ENCODE peak calls at places on chromosomes 13 and 19, in ten cellular contexts. E, U, S, P, D, V, G, T, H and Q are unnamed samples.

GRCh38 chr19:49436381-49437017 is 4.8 kb downstream of the SLC17A7 start:
- DNase-seq in E (no peak), V (peak), D (peak), H (peak), T (peak), U (no peak), S (peak), P (peak), G (no peak), Q (peak)

GRCh38 chr13:101123028-101123427 is 293.3 kb downstream of the NALCN start:
- DNase-seq in U (no peak), S (no peak), V (no peak), D (no peak), G (no peak), E (no peak), P (no peak), T (no peak), H (no peak), Q (no peak)

GRCh38 chr13:41334810-41335209 is 23.7 kb downstream of the NAA16 start:
- DNase-seq in G (no peak), S (no peak), P (no peak), V (no peak), E (no peak), T (no peak), U (no peak), H (no peak), D (no peak), Q (no peak)

GRCh38 chr13:104171132-104171531 is 1104.9 kb upstream of the SLC10A2 start:
- DNase-seq in U (peak), G (no peak), E (no peak), T (no peak), P (no peak), H (no peak), D (no peak), S (no peak), V (no peak), Q (no peak)

GRCh38 chr19:28569132-28570114 is 643.5 kb downstream of the UQCRFS1 start:
- DNase-seq in U (no peak), V (no peak), S (no peak), G (no peak), P (peak), T (no peak), D (no peak), H (peak), E (no peak), Q (no peak)

GRCh38 chr13:98977568-98978270 is at the start of gene DOCK9:
- DNase-seq in U (peak), T (no peak), P (peak), G (no peak), D (no peak), E (no peak), S (no peak), V (no peak), H (peak), Q (no peak)

GRCh38 chr19:12675377-12675776 is 6.3 kb downstream of the DHPS start:
- DNase-seq in P (no peak), G (no peak), H (no peak), D (no peak), S (no peak), U (no peak), T (no peak), E (no peak), V (no peak), Q (no peak)

GRCh38 chr13:30792257-30793000 is 57.1 kb downstream of the ALOX5AP start:
- DNase-seq in V (no peak), G (no peak), E (no peak), P (no peak), H (peak), T (no peak), S (no peak), U (no peak), D (no peak), Q (no peak)

GRCh38 chr19:6198896-6199239 is 63.4 kb downstream of the ACSBG2 start:
- DNase-seq in D (no peak), T (no peak), S (no peak), P (no peak), G (no peak), U (no peak), V (peak), E (peak), H (no peak), Q (peak)

GRCh38 chr19:11138659-11139526 is 16.7 kb downstream of the SPC24 start:
- DNase-seq in S (no peak), H (peak), V (peak), P (peak), G (no peak), T (no peak), D (no peak), E (no peak), U (no peak), Q (no peak)

GRCh38 chr13:101572456-101572855 is 120.0 kb downstream of the ITGBL1 start:
- DNase-seq in H (no peak), S (no peak), T (no peak), D (no peak), E (no peak), P (no peak), U (no peak), G (no peak), V (no peak), Q (no peak)

GRCh38 chr13:98109226-98109625 is 33.7 kb upstream of the FARP1 start:
- DNase-seq in G (no peak), P (no peak), U (no peak), S (no peak), D (no peak), T (no peak), H (no peak), V (no peak), E (no peak), Q (no peak)

GRCh38 chr13:48890386-48890785 is 85.3 kb upstream of the FNDC3A start:
- DNase-seq in P (no peak), D (no peak), U (no peak), V (no peak), H (no peak), G (no peak), T (no peak), S (no peak), E (no peak), Q (no peak)

GRCh38 chr13:106418556-106418955 is 116.9 kb downstream of the EFNB2 start:
- DNase-seq in P (no peak), H (no peak), T (no peak), U (no peak), V (no peak), S (no peak), G (no peak), E (no peak), D (no peak), Q (no peak)

GRCh38 chr19:14004619-14005380 is 1.3 kb downstream of the RFX1 start:
- DNase-seq in E (peak), V (no peak), T (no peak), D (no peak), S (no peak), U (no peak), P (no peak), G (no peak), H (no peak), Q (peak)

GRCh38 chr13:34847751-34848150 is 94.3 kb upstream of the NBEA start:
- DNase-seq in D (no peak), P (no peak), G (no peak), T (no peak), S (no peak), H (peak), E (no peak), V (no peak), U (no peak), Q (no peak)

GRCh38 chr19:2503521-2504109 is 27.7 kb downstream of the GADD45B start:
- DNase-seq in V (no peak), T (peak), H (no peak), E (no peak), G (peak), D (peak), U (no peak), P (no peak), S (peak), Q (peak)

GRCh38 chr19:31905980-31906948 is 439.1 kb upstream of the ZNF507 start:
- DNase-seq in T (no peak), S (no peak), U (no peak), V (no peak), P (no peak), D (no peak), G (no peak), H (no peak), E (no peak), Q (no peak)

GRCh38 chr13:98157609-98158008 is 14.7 kb downstream of the FARP1 start:
- DNase-seq in S (no peak), V (no peak), P (no peak), E (no peak), H (no peak), U (no peak), G (no peak), D (no peak), T (no peak), Q (no peak)

GRCh38 chr13:113548171-113548641 is 36.3 kb upstream of the TFDP1 start:
- DNase-seq in S (no peak), T (no peak), D (no peak), P (no peak), G (no peak), U (no peak), V (no peak), H (no peak), E (no peak), Q (no peak)

GRCh38 chr19:48064509-48064908 is 20.6 kb upstream of the CABP5 start:
- DNase-seq in G (no peak), S (no peak), E (no peak), P (no peak), V (no peak), U (no peak), T (no peak), H (peak), D (no peak), Q (no peak)

GRCh38 chr19:33066543-33066942 is 1.9 kb upstream of the RHPN2 start:
- DNase-seq in V (no peak), U (no peak), T (no peak), E (no peak), D (no peak), G (no peak), P (no peak), S (no peak), H (no peak), Q (no peak)

GRCh38 chr19:1649706-1650626 is 2.4 kb downstream of the TCF3 start:
- DNase-seq in U (no peak), S (no peak), T (no peak), H (no peak), P (no peak), E (no peak), V (no peak), G (no peak), D (no peak), Q (no peak)

GRCh38 chr19:12784871-12785430 is 6.3 kb upstream of the JUNB start:
- DNase-seq in H (no peak), T (peak), E (no peak), G (no peak), D (no peak), U (no peak), V (no peak), S (peak), P (no peak), Q (no peak)

GRCh38 chr19:36128392-36128736 is 11.5 kb upstream of the CAPNS1 start:
- DNase-seq in V (no peak), E (no peak), G (no peak), P (peak), D (no peak), H (peak), T (no peak), S (no peak), U (no peak), Q (no peak)

GRCh38 chr13:108272333-108272732 is 2.8 kb downstream of the TNFSF13B start:
- DNase-seq in P (no peak), E (no peak), G (no peak), T (no peak), D (no peak), S (no peak), V (no peak), U (no peak), H (no peak), Q (no peak)

GRCh38 chr13:52664269-52664668 is 11.6 kb downstream of the SUGT1 start:
- DNase-seq in H (no peak), D (no peak), S (no peak), E (no peak), G (no peak), T (no peak), V (no peak), P (no peak), U (no peak), Q (no peak)

GRCh38 chr19:49403404-49404187 is 15.5 kb downstream of the KASH5 start:
- DNase-seq in V (no peak), D (no peak), H (peak), T (no peak), E (no peak), P (peak), U (no peak), S (no peak), G (no peak), Q (no peak)

GRCh38 chr19:670609-671075 is 5.5 kb upstream of the FSTL3 start:
- DNase-seq in U (no peak), H (peak), S (no peak), G (no peak), P (peak), D (no peak), E (no peak), V (no peak), T (no peak), Q (no peak)

GRCh38 chr13:36163303-36163702 is 32.1 kb upstream of the DCLK1 start:
- DNase-seq in P (no peak), U (no peak), E (no peak), D (no peak), H (no peak), S (no peak), V (no peak), G (no peak), T (no peak), Q (no peak)

GRCh38 chr19:43776285-43776684 is 4.5 kb downstream of the KCNN4 start:
- DNase-seq in E (no peak), P (no peak), V (peak), U (no peak), H (no peak), S (no peak), T (no peak), G (no peak), D (peak), Q (no peak)

GRCh38 chr19:277131-277530 is 14.1 kb downstream of the PLPP2 start:
- DNase-seq in S (no peak), T (no peak), D (no peak), V (no peak), P (no peak), G (no peak), H (no peak), U (no peak), E (no peak), Q (peak)

GRCh38 chr13:99385161-99385560 is 78.0 kb upstream of the GPR183 start:
- DNase-seq in D (peak), T (no peak), P (no peak), V (no peak), H (no peak), G (no peak), S (no peak), U (no peak), E (no peak), Q (no peak)

GRCh38 chr19:39813264-39813998 is 20.5 kb downstream of the DYRK1B start:
- DNase-seq in P (no peak), V (no peak), D (no peak), T (no peak), U (no peak), E (no peak), G (no peak), S (no peak), H (no peak), Q (no peak)

GRCh38 chr13:73168993-73169401 is 110.2 kb downstream of the KLF5 start:
- DNase-seq in D (no peak), V (no peak), G (no peak), H (no peak), S (no peak), E (no peak), U (no peak), T (no peak), P (no peak), Q (no peak)

GRCh38 chr19:44552324-44552723 is 22.8 kb upstream of the CEACAM20 start:
- DNase-seq in E (no peak), G (no peak), T (no peak), U (no peak), D (peak), H (peak), P (peak), S (no peak), V (no peak), Q (peak)